ENCODE peak calls at places on chromosomes 3 and 15, in four cellular contexts. One of them, this sample, is unnamed.

GRCh38 chr3:189355481-189356201 is 183.9 kb downstream of the TPRG1 start:
- DNase-seq in tibial nerve: no peak
- DNase-seq in IMR-90: peak; percentile 16
- DNase-seq in transverse colon: peak; percentile 23
- DNase-seq in this sample: no peak

GRCh38 chr15:50261979-50262378 is 3.5 kb downstream of the HDC start:
- DNase-seq in tibial nerve: no peak
- DNase-seq in IMR-90: no peak
- DNase-seq in transverse colon: no peak
- DNase-seq in this sample: no peak

GRCh38 chr3:139758654-139759291 is 81.0 kb upstream of the NMNAT3 start:
- DNase-seq in tibial nerve: no peak
- DNase-seq in IMR-90: peak; percentile 13
- DNase-seq in transverse colon: no peak
- DNase-seq in this sample: peak; percentile 26

GRCh38 chr3:79367066-79367465 is 400.7 kb downstream of the ROBO1 start:
- DNase-seq in tibial nerve: no peak
- DNase-seq in IMR-90: peak; percentile 87
- DNase-seq in transverse colon: no peak
- DNase-seq in this sample: no peak

GRCh38 chr3:69405067-69405466 is 19.2 kb upstream of the FRMD4B start:
- DNase-seq in tibial nerve: no peak
- DNase-seq in IMR-90: no peak
- DNase-seq in transverse colon: no peak
- DNase-seq in this sample: no peak

GRCh38 chr3:64666171-64666581 is 21.6 kb downstream of the ADAMTS9 start:
- DNase-seq in tibial nerve: no peak
- DNase-seq in IMR-90: no peak
- DNase-seq in transverse colon: no peak
- DNase-seq in this sample: peak; percentile 43

GRCh38 chr15:98881526-98882517 is 125.8 kb downstream of the PGPEP1L start:
- DNase-seq in tibial nerve: no peak
- DNase-seq in IMR-90: peak; percentile 72
- DNase-seq in transverse colon: no peak
- DNase-seq in this sample: no peak

GRCh38 chr15:52575072-52575471 is 6.2 kb upstream of the ARPP19 start:
- DNase-seq in tibial nerve: no peak
- DNase-seq in IMR-90: no peak
- DNase-seq in transverse colon: no peak
- DNase-seq in this sample: no peak

GRCh38 chr15:40336129-40337122 is 4.3 kb downstream of the CCDC9B start:
- DNase-seq in tibial nerve: no peak
- DNase-seq in IMR-90: no peak
- DNase-seq in transverse colon: no peak
- DNase-seq in this sample: peak; percentile 75

GRCh38 chr3:98778852-98779379 is 15.8 kb downstream of the ST3GAL6 start:
- DNase-seq in tibial nerve: peak; percentile 27
- DNase-seq in IMR-90: peak; percentile 95
- DNase-seq in transverse colon: no peak
- DNase-seq in this sample: no peak

GRCh38 chr15:59516655-59517461 is 78.9 kb downstream of the FAM81A start:
- DNase-seq in tibial nerve: no peak
- DNase-seq in IMR-90: no peak
- DNase-seq in transverse colon: no peak
- DNase-seq in this sample: no peak

GRCh38 chr3:47000922-47001730 is 21.7 kb downstream of the NBEAL2 start:
- DNase-seq in tibial nerve: no peak
- DNase-seq in IMR-90: no peak
- DNase-seq in transverse colon: no peak
- DNase-seq in this sample: no peak

GRCh38 chr15:67126551-67127333 is 61.3 kb downstream of the SMAD3 start:
- DNase-seq in tibial nerve: no peak
- DNase-seq in IMR-90: no peak
- DNase-seq in transverse colon: no peak
- DNase-seq in this sample: no peak

GRCh38 chr3:38580450-38581382 is 68.8 kb downstream of the SCN5A start:
- DNase-seq in tibial nerve: no peak
- DNase-seq in IMR-90: no peak
- DNase-seq in transverse colon: peak; percentile 4
- DNase-seq in this sample: no peak

GRCh38 chr15:37081985-37082384 is 18.4 kb downstream of the MEIS2 start:
- DNase-seq in tibial nerve: no peak
- DNase-seq in IMR-90: no peak
- DNase-seq in transverse colon: no peak
- DNase-seq in this sample: no peak

GRCh38 chr3:28345690-28346089 is 2.8 kb upstream of the ZCWPW2 start:
- DNase-seq in tibial nerve: no peak
- DNase-seq in IMR-90: no peak
- DNase-seq in transverse colon: no peak
- DNase-seq in this sample: no peak

GRCh38 chr3:127754411-127755304 is 67.7 kb downstream of the MGLL start:
- DNase-seq in tibial nerve: no peak
- DNase-seq in IMR-90: no peak
- DNase-seq in transverse colon: no peak
- DNase-seq in this sample: peak; percentile 25

GRCh38 chr3:100333051-100333450 is 1.5 kb upstream of the NIT2 start:
- DNase-seq in tibial nerve: no peak
- DNase-seq in IMR-90: no peak
- DNase-seq in transverse colon: no peak
- DNase-seq in this sample: no peak

GRCh38 chr15:57692709-57693108 is 13.8 kb upstream of the POLR2M start:
- DNase-seq in tibial nerve: no peak
- DNase-seq in IMR-90: peak; percentile 12
- DNase-seq in transverse colon: no peak
- DNase-seq in this sample: no peak

GRCh38 chr3:183774631-183775030 is 50.7 kb downstream of the MAP6D1 start:
- DNase-seq in tibial nerve: no peak
- DNase-seq in IMR-90: peak; percentile 81
- DNase-seq in transverse colon: no peak
- DNase-seq in this sample: no peak

GRCh38 chr3:74267583-74268184 is 346.8 kb downstream of the CNTN3 start:
- DNase-seq in tibial nerve: peak; percentile 59
- DNase-seq in IMR-90: peak; percentile 63
- DNase-seq in transverse colon: peak; percentile 19
- DNase-seq in this sample: no peak

GRCh38 chr3:184291044-184291737 is 7.8 kb upstream of the PSMD2 start:
- DNase-seq in tibial nerve: no peak
- DNase-seq in IMR-90: no peak
- DNase-seq in transverse colon: no peak
- DNase-seq in this sample: no peak

GRCh38 chr3:59247402-59247841 is 197.6 kb upstream of the CFAP20DC start:
- DNase-seq in tibial nerve: no peak
- DNase-seq in IMR-90: peak; percentile 52
- DNase-seq in transverse colon: no peak
- DNase-seq in this sample: no peak

GRCh38 chr15:49877117-49877860 is 241.7 kb downstream of the ATP8B4 start:
- DNase-seq in tibial nerve: no peak
- DNase-seq in IMR-90: peak; percentile 60
- DNase-seq in transverse colon: no peak
- DNase-seq in this sample: no peak

GRCh38 chr3:186307594-186307993 is 54.4 kb downstream of the DGKG start:
- DNase-seq in tibial nerve: no peak
- DNase-seq in IMR-90: peak; percentile 52
- DNase-seq in transverse colon: no peak
- DNase-seq in this sample: no peak

GRCh38 chr3:90091557-90091956 is 984.1 kb downstream of the EPHA3 start:
- DNase-seq in tibial nerve: peak; percentile 14
- DNase-seq in IMR-90: peak; percentile 34
- DNase-seq in transverse colon: peak; percentile 8
- DNase-seq in this sample: no peak

GRCh38 chr15:63381301-63382192 is at the start of gene CA12:
- DNase-seq in tibial nerve: no peak
- DNase-seq in IMR-90: peak; percentile 55
- DNase-seq in transverse colon: peak; percentile 77
- DNase-seq in this sample: no peak

GRCh38 chr15:44101944-44102343 is 93.1 kb downstream of the FRMD5 start:
- DNase-seq in tibial nerve: no peak
- DNase-seq in IMR-90: peak; percentile 52
- DNase-seq in transverse colon: no peak
- DNase-seq in this sample: no peak

GRCh38 chr3:50290116-50290745 is 2.0 kb downstream of the IFRD2 start:
- DNase-seq in tibial nerve: no peak
- DNase-seq in IMR-90: no peak
- DNase-seq in transverse colon: no peak
- DNase-seq in this sample: peak; percentile 44

GRCh38 chr3:78139166-78139565 is 1099.3 kb downstream of the ROBO2 start:
- DNase-seq in tibial nerve: no peak
- DNase-seq in IMR-90: peak; percentile 84
- DNase-seq in transverse colon: no peak
- DNase-seq in this sample: no peak

GRCh38 chr15:78873796-78874761 is 1.4 kb downstream of the MORF4L1 start:
- DNase-seq in tibial nerve: peak; percentile 67
- DNase-seq in IMR-90: peak; percentile 22
- DNase-seq in transverse colon: peak; percentile 24
- DNase-seq in this sample: peak; percentile 41

GRCh38 chr3:141380987-141381386 is 12.7 kb downstream of the ZBTB38 start:
- DNase-seq in tibial nerve: no peak
- DNase-seq in IMR-90: no peak
- DNase-seq in transverse colon: no peak
- DNase-seq in this sample: no peak

GRCh38 chr3:141384575-141384974 is 16.3 kb downstream of the ZBTB38 start:
- DNase-seq in tibial nerve: no peak
- DNase-seq in IMR-90: no peak
- DNase-seq in transverse colon: no peak
- DNase-seq in this sample: no peak

GRCh38 chr3:141384157-141384556 is 15.9 kb downstream of the ZBTB38 start:
- DNase-seq in tibial nerve: no peak
- DNase-seq in IMR-90: peak; percentile 70
- DNase-seq in transverse colon: no peak
- DNase-seq in this sample: no peak

GRCh38 chr3:141383555-141384129 is 15.3 kb downstream of the ZBTB38 start:
- DNase-seq in tibial nerve: no peak
- DNase-seq in IMR-90: peak; percentile 67
- DNase-seq in transverse colon: no peak
- DNase-seq in this sample: no peak

DNA sequence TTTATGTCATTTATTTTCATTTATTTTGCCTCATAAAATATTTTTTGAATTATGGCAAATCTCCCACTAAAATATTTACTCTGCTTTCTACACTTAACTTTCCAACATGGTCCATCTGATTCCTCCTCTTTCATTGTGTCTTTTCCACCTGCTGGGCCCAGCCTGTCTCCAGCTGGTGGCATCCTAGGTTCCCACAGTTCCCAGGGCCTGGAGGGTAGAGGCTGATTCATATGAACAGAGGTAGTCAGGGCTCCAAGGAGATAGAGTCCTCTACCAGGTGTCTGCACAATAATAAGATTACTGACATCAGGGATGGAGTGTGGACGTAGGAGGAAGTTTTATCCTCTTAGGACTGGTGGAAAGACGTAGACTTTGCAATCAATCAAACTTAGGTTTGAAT is 14.3 kb downstream of the ZBTB38 start:
- DNase-seq in tibial nerve: no peak
- DNase-seq in IMR-90: no peak
- DNase-seq in transverse colon: no peak
- DNase-seq in this sample: no peak
- H3K4me1 ChIP-seq in tibial nerve: peaks cover 12% of the 10 kb centered on the region
- H3K4me1 ChIP-seq in IMR-90: peaks cover 17% of the 10 kb centered on the region
- H3K4me1 ChIP-seq in transverse colon: no peaks in the 10 kb centered on the region
- H3K4me1 ChIP-seq in this sample: no peaks in the 10 kb centered on the region

DNA sequence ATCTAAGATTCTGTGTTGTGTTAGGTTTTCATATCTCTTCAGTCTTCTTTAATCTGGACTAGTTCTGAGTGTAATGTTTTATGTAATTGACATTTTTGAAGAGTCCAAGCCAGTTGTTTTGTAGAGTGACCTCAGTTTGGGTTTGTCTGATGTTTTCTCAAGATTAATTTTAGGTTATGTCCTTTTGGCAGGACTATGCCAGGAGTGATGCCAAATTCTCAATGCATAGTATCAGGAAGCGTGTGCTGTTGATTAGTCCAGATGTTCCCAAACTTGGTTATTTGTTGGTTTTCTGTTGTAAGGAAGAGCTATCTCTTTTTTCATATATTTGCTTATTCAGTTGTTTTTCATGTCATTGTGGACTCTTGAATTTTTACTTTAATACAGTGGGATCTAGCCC is 32.6 kb downstream of the NMD3 start:
- DNase-seq in tibial nerve: no peak
- DNase-seq in IMR-90: no peak
- DNase-seq in transverse colon: no peak
- DNase-seq in this sample: no peak
- H3K9me3 ChIP-seq in tibial nerve: no peaks in the 10 kb centered on the region
- H3K9me3 ChIP-seq in IMR-90: no peaks in the 10 kb centered on the region
- H3K9me3 ChIP-seq in transverse colon: no peaks in the 10 kb centered on the region
- H3K9me3 ChIP-seq in this sample: no peaks in the 10 kb centered on the region

GRCh38 chr3:150414989-150415388 is 6.9 kb downstream of the TSC22D2 start:
- DNase-seq in tibial nerve: no peak
- DNase-seq in IMR-90: peak; percentile 69
- DNase-seq in transverse colon: no peak
- DNase-seq in this sample: no peak
- TF ChIP-seq POLR2A in tibial nerve: no peak
- TF ChIP-seq POLR2A in IMR-90: no peak
- TF ChIP-seq POLR2A in transverse colon: no peak
- TF ChIP-seq POLR2A in this sample: no peak

DNA sequence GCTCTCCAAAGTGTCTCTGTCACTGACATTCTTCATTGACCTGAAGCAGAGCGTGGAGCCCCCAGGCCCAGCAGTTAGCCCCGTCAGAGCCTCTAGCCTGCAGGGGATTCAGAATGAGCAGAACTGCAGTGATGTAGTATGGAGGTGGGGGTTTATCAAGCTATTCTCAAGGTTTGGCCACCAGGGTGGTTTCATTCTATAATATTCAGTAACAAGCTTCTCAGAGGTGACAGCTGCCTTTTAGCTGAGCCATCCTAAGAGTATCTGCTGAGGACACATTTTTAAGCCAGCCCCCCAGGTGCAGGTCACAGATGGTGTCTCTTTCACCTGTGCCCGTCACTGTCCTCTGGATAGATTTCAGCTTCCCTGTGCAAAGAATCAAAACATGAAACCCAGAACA is 31.9 kb downstream of the CMTM7 start:
- DNase-seq in tibial nerve: no peak
- DNase-seq in IMR-90: no peak
- DNase-seq in transverse colon: no peak
- DNase-seq in this sample: no peak
- H3K4me1 ChIP-seq in tibial nerve: peaks cover 32% of the 10 kb centered on the region
- H3K4me1 ChIP-seq in IMR-90: peaks cover 18% of the 10 kb centered on the region
- H3K4me1 ChIP-seq in transverse colon: peaks cover 31% of the 10 kb centered on the region
- H3K4me1 ChIP-seq in this sample: peaks cover 26% of the 10 kb centered on the region

DNA sequence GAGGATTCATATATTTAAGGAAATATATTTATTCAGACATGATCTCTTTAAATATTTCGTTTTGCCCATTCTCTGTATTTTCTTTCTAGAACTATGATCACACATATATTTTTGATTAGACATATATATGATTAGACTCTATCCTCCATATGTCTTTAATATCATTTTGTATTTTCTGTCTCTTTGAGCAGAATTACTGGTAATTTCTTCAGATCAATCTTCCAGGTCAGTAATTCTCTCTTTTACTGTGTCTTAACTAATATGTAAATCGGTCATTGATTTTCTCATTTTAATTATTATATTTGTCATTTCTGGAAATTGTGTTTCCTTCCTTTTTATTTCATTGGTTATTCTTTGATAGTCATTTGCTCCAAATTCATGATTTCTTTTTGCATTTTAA is 586.2 kb downstream of the NR2F2 start:
- DNase-seq in tibial nerve: no peak
- DNase-seq in IMR-90: no peak
- DNase-seq in transverse colon: no peak
- DNase-seq in this sample: no peak
- H3K9me3 ChIP-seq in tibial nerve: peaks cover 4% of the 10 kb centered on the region
- H3K9me3 ChIP-seq in IMR-90: peaks cover 12% of the 10 kb centered on the region
- H3K9me3 ChIP-seq in transverse colon: peaks cover 17% of the 10 kb centered on the region
- H3K9me3 ChIP-seq in this sample: peaks cover 17% of the 10 kb centered on the region

GRCh38 chr15:84633311-84634227 is 20.5 kb downstream of the WDR73 start:
- DNase-seq in tibial nerve: peak; percentile 36
- DNase-seq in IMR-90: peak; percentile 67
- DNase-seq in transverse colon: peak; percentile 79
- DNase-seq in this sample: peak; percentile 84
- TF ChIP-seq POLR2A in tibial nerve: no peak
- TF ChIP-seq POLR2A in IMR-90: no peak
- TF ChIP-seq POLR2A in transverse colon: peak; percentile 69
- TF ChIP-seq POLR2A in this sample: peak; percentile 43